ENCODE peak calls at places on chromosomes 6 and 20, in six cellular contexts. D, N, F, Z, R and Y are unnamed samples.
A peak's percentile ranks its signal among the peaks of the same experiment; 100 is the strongest.

GRCh38 chr6:115055579-115055978 is 712.8 kb upstream of the HS3ST5 start:
- DNase-seq in D (no peak), R (no peak), N (no peak), Z (no peak), F (no peak), Y (no peak)

GRCh38 chr6:99189823-99190721 is 159.4 kb downstream of the FAXC start:
- DNase-seq in R (no peak), Z (no peak), F (no peak), N (no peak), D (no peak), Y (no peak)

GRCh38 chr6:156999762-157000161 is 222.6 kb downstream of the ARID1B start:
- DNase-seq in Z (no peak), R (no peak), F (no peak), N (no peak), D (no peak), Y (no peak)

GRCh38 chr6:113412589-113413367 is 444.4 kb upstream of the MARCKS start:
- DNase-seq in D (no peak), F (no peak), R (no peak), Z (no peak), N (no peak), Y (no peak)

GRCh38 chr20:19981091-19981490 is 36.1 kb upstream of the NAA20 start:
- DNase-seq in R (no peak), F (no peak), D (peak; percentile 42), N (peak; percentile 42), Z (no peak), Y (no peak)

GRCh38 chr20:4637081-4637797 is 84.5 kb upstream of the PRND start:
- DNase-seq in D (no peak), Z (no peak), R (no peak), N (no peak), F (no peak), Y (no peak)

GRCh38 chr6:21103626-21104224 is 489.8 kb upstream of the SOX4 start:
- DNase-seq in F (no peak), R (no peak), N (no peak), Z (no peak), D (no peak), Y (no peak)

GRCh38 chr20:7673841-7674240 is 266.4 kb downstream of the HAO1 start:
- DNase-seq in Z (no peak), F (no peak), N (no peak), R (no peak), D (no peak), Y (no peak)

GRCh38 chr20:53937330-53937729 is 133.1 kb downstream of the BCAS1 start:
- DNase-seq in F (no peak), R (no peak), D (no peak), Z (no peak), N (no peak), Y (no peak)

GRCh38 chr20:32153156-32153665 is 43.7 kb downstream of the TM9SF4 start:
- DNase-seq in N (no peak), R (no peak), F (no peak), D (no peak), Z (no peak), Y (no peak)

GRCh38 chr6:56643379-56644089 is 845 bp upstream of the DST start:
- DNase-seq in D (no peak), Z (no peak), F (no peak), R (no peak), N (no peak), Y (no peak)

GRCh38 chr6:21022343-21023107 is 488.3 kb downstream of the CDKAL1 start:
- DNase-seq in R (no peak), D (peak; percentile 52), N (no peak), F (no peak), Z (no peak), Y (no peak)

GRCh38 chr20:62413896-62414481 is 6.9 kb upstream of the CABLES2 start:
- DNase-seq in D (no peak), N (no peak), F (no peak), Z (no peak), R (peak; percentile 47), Y (no peak)

GRCh38 chr6:144314003-144314485 is 28.9 kb downstream of the UTRN start:
- DNase-seq in Z (no peak), R (no peak), N (peak; percentile 55), D (peak; percentile 45), F (peak; percentile 55), Y (peak; percentile 75)

GRCh38 chr6:158457616-158458278 is 102.1 kb upstream of the TMEM181 start:
- DNase-seq in D (no peak), N (no peak), R (no peak), Z (no peak), F (no peak), Y (no peak)

GRCh38 chr6:147390909-147391536 is 117.5 kb upstream of the SAMD5 start:
- DNase-seq in F (no peak), Z (no peak), N (no peak), D (no peak), R (peak; percentile 2), Y (no peak)

GRCh38 chr20:32902456-32903420 is 44.0 kb downstream of the EFCAB8 start:
- DNase-seq in Z (no peak), F (peak; percentile 18), D (peak; percentile 65), N (no peak), R (peak; percentile 66), Y (no peak)

GRCh38 chr6:166815629-166816028 is 140.7 kb downstream of the RNASET2 start:
- DNase-seq in R (no peak), D (no peak), F (no peak), Z (no peak), N (no peak), Y (no peak)

GRCh38 chr6:107982511-107982910 is 24.5 kb upstream of the SEC63 start:
- DNase-seq in N (no peak), R (no peak), F (no peak), D (no peak), Z (no peak), Y (no peak)

GRCh38 chr6:122788208-122788607 is 850 bp upstream of the SMPDL3A start:
- DNase-seq in F (no peak), R (no peak), D (no peak), Z (no peak), N (no peak), Y (no peak)

GRCh38 chr6:122789078-122789861 is at the start of gene SMPDL3A:
- DNase-seq in D (peak; percentile 81), N (peak; percentile 86), Z (no peak), F (peak; percentile 46), R (peak; percentile 41), Y (peak; percentile 85)

GRCh38 chr6:122790740-122791679 is 2.0 kb downstream of the SMPDL3A start:
- DNase-seq in F (no peak), N (no peak), R (no peak), Z (no peak), D (no peak), Y (no peak)

GRCh38 chr6:122788663-122789062 is 395 bp upstream of the SMPDL3A start:
- DNase-seq in R (no peak), F (no peak), D (no peak), Z (no peak), N (no peak), Y (no peak)

DNA sequence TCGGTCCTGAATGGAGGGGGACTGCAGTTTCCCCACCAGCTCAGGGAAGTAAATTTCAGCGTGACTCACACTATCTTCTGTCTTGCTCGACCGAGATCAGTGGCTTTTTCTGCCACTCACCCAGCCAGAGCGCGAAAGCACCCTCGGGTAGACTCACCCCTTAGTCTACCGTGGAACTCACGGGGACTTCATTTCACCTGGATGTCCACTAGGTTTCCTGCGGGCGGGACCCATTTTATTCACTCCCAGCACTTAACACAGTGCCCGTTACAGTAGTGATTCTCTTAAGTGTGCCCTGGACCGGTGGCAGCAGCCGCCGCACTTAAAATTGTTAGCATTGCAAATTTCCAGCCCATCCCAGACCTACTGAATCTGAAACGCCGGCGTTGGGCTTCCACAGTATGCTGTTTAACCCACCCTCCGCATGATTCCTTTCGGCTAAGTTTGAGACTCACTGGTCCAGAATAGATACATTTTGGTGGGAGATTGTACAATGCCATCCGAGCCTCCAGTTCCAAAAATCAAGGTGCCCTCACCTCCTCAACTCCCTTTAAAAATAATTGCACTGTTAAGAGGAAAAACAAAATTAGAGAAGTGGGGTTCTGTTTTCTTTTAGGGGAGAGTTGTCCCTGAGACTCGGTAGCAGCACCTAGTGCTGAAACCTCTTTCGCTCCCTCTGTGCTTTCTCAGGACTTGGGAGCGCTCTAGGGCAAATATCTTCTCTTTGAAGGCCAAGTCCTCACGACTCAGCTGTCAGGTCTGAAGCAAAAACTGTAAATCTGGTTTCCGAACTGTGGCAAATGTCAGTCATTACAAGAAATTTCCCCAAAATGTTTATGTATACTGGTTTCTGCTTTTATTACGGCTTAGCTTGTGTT is 1.0 kb downstream of the SMPDL3A start:
- DNase-seq in D (peak; percentile 51), F (no peak), N (no peak), Z (no peak), R (peak; percentile 46), Y (peak; percentile 36)
- TF ChIP-seq POLR2A in D (no peak), F (no peak), N (peak; percentile 14), Z (no peak), R (no peak), Y (no peak)

GRCh38 chr6:5814116-5814515 is 192.6 kb downstream of the NRN1 start:
- DNase-seq in D (no peak), R (no peak), Z (no peak), N (no peak), F (no peak), Y (no peak)

GRCh38 chr6:5813625-5814027 is 193.1 kb downstream of the NRN1 start:
- DNase-seq in Z (no peak), F (no peak), N (no peak), R (no peak), D (no peak), Y (no peak)

DNA sequence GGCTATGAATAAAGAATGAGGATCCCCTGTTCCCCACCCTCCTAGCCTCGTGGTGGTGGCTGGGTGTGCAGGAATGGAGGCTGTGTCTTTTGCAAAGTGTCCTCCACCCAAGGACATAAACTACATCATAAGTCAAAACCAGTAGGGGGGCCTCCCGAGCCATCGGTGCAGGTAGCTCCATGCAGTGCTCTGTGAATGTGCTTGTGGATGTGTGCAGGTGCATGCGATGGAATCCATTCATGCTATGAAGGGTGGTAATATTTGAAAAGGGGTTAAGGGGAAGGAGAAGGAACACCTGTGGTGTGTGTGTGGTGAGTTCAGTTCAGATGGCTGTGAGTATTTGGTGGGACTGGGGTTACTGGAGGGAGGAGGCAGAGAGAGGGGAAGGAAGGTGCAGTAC is 197.3 kb downstream of the NRN1 start:
- DNase-seq in D (no peak), Z (no peak), N (no peak), F (no peak), R (no peak), Y (no peak)
- H3K9me3 ChIP-seq in D (no peaks in the 10 kb centered on the region), Z (peaks cover 8% of the 10 kb centered on the region), N (no peaks in the 10 kb centered on the region), F (no peaks in the 10 kb centered on the region), R (no peaks in the 10 kb centered on the region), Y (peaks cover 12% of the 10 kb centered on the region)

GRCh38 chr6:19417713-19418112 is 419.5 kb upstream of the ID4 start:
- DNase-seq in N (no peak), R (no peak), D (no peak), F (no peak), Z (no peak), Y (no peak)
- TF ChIP-seq POLR2A in N (no peak), R (no peak), D (no peak), F (no peak), Z (no peak), Y (no peak)

GRCh38 chr6:343226-343935 is 48.2 kb upstream of the IRF4 start:
- DNase-seq in Z (no peak), R (no peak), F (no peak), N (no peak), D (no peak), Y (no peak)

GRCh38 chr6:343960-344815 is 47.4 kb upstream of the IRF4 start:
- DNase-seq in D (no peak), R (no peak), N (no peak), F (no peak), Z (no peak), Y (peak; percentile 54)

GRCh38 chr6:345747-346388 is 45.7 kb upstream of the IRF4 start:
- DNase-seq in D (no peak), Z (no peak), N (no peak), R (no peak), F (no peak), Y (no peak)

GRCh38 chr6:346389-347030 is 45.0 kb upstream of the IRF4 start:
- DNase-seq in R (no peak), N (no peak), Z (no peak), F (no peak), D (no peak), Y (no peak)

GRCh38 chr6:344816-345340 is 46.7 kb upstream of the IRF4 start:
- DNase-seq in R (no peak), F (no peak), D (no peak), N (no peak), Z (no peak), Y (no peak)
- H3K9me3 ChIP-seq in R (no peaks in the 10 kb centered on the region), F (no peaks in the 10 kb centered on the region), D (no peaks in the 10 kb centered on the region), N (no peaks in the 10 kb centered on the region), Z (no peaks in the 10 kb centered on the region), Y (no peaks in the 10 kb centered on the region)